ENCODE peak calls at places on chromosome 6, in ten cellular contexts. One of them, this sample, is unnamed.

GRCh38 chr6:14165091-14165490 is 47.5 kb downstream of the CD83 start:
- DNase-seq in heart left ventricle: no peak
- DNase-seq in tibial nerve: no peak
- DNase-seq in endothelial cell of umbilical vein: no peak
- DNase-seq in ovary: no peak
- DNase-seq in K562: no peak
- DNase-seq in uterus: no peak
- DNase-seq in transverse colon: no peak
- DNase-seq in body of pancreas: no peak
- DNase-seq in A549: no peak
- DNase-seq in this sample: no peak

GRCh38 chr6:112030965-112031660 is 22.8 kb upstream of the CCN6 start:
- DNase-seq in heart left ventricle: no peak
- DNase-seq in tibial nerve: no peak
- DNase-seq in endothelial cell of umbilical vein: no peak
- DNase-seq in ovary: no peak
- DNase-seq in K562: no peak
- DNase-seq in uterus: no peak
- DNase-seq in transverse colon: no peak
- DNase-seq in body of pancreas: no peak
- DNase-seq in A549: no peak
- DNase-seq in this sample: no peak

GRCh38 chr6:24689964-24690363 is 23.1 kb downstream of the ACOT13 start:
- DNase-seq in heart left ventricle: no peak
- DNase-seq in tibial nerve: no peak
- DNase-seq in endothelial cell of umbilical vein: no peak
- DNase-seq in ovary: no peak
- DNase-seq in K562: no peak
- DNase-seq in uterus: no peak
- DNase-seq in transverse colon: no peak
- DNase-seq in body of pancreas: no peak
- DNase-seq in A549: no peak
- DNase-seq in this sample: no peak

GRCh38 chr6:142926494-142927273 is 18.3 kb downstream of the HIVEP2 start:
- DNase-seq in heart left ventricle: peak
- DNase-seq in tibial nerve: peak
- DNase-seq in endothelial cell of umbilical vein: peak
- DNase-seq in ovary: peak
- DNase-seq in K562: peak
- DNase-seq in uterus: peak
- DNase-seq in transverse colon: peak
- DNase-seq in body of pancreas: peak
- DNase-seq in A549: peak
- DNase-seq in this sample: peak

GRCh38 chr6:130326496-130326895 is 39.3 kb upstream of the TMEM200A start:
- DNase-seq in heart left ventricle: no peak
- DNase-seq in tibial nerve: no peak
- DNase-seq in endothelial cell of umbilical vein: no peak
- DNase-seq in ovary: no peak
- DNase-seq in K562: no peak
- DNase-seq in uterus: no peak
- DNase-seq in transverse colon: no peak
- DNase-seq in body of pancreas: no peak
- DNase-seq in A549: no peak
- DNase-seq in this sample: no peak

GRCh38 chr6:122429328-122429727 is 29.9 kb downstream of the HSF2 start:
- DNase-seq in heart left ventricle: no peak
- DNase-seq in tibial nerve: no peak
- DNase-seq in endothelial cell of umbilical vein: no peak
- DNase-seq in ovary: no peak
- DNase-seq in K562: no peak
- DNase-seq in uterus: no peak
- DNase-seq in transverse colon: no peak
- DNase-seq in body of pancreas: no peak
- DNase-seq in A549: no peak
- DNase-seq in this sample: no peak

GRCh38 chr6:109515781-109516409 is 32.9 kb upstream of the ZBTB24 start:
- DNase-seq in heart left ventricle: no peak
- DNase-seq in tibial nerve: no peak
- DNase-seq in endothelial cell of umbilical vein: no peak
- DNase-seq in ovary: no peak
- DNase-seq in K562: no peak
- DNase-seq in uterus: no peak
- DNase-seq in transverse colon: no peak
- DNase-seq in body of pancreas: no peak
- DNase-seq in A549: no peak
- DNase-seq in this sample: no peak

GRCh38 chr6:5665173-5665572 is 341.6 kb downstream of the NRN1 start:
- DNase-seq in heart left ventricle: no peak
- DNase-seq in tibial nerve: no peak
- DNase-seq in endothelial cell of umbilical vein: no peak
- DNase-seq in ovary: no peak
- DNase-seq in K562: no peak
- DNase-seq in uterus: no peak
- DNase-seq in transverse colon: no peak
- DNase-seq in body of pancreas: no peak
- DNase-seq in A549: no peak
- DNase-seq in this sample: no peak

GRCh38 chr6:165842291-165842936 is 179.4 kb upstream of the PDE10A start:
- DNase-seq in heart left ventricle: no peak
- DNase-seq in tibial nerve: no peak
- DNase-seq in endothelial cell of umbilical vein: no peak
- DNase-seq in ovary: no peak
- DNase-seq in K562: no peak
- DNase-seq in uterus: no peak
- DNase-seq in transverse colon: no peak
- DNase-seq in body of pancreas: no peak
- DNase-seq in A549: no peak
- DNase-seq in this sample: no peak

GRCh38 chr6:124622351-124622750 is 339.9 kb upstream of the RNF217 start:
- DNase-seq in heart left ventricle: no peak
- DNase-seq in tibial nerve: no peak
- DNase-seq in endothelial cell of umbilical vein: no peak
- DNase-seq in ovary: no peak
- DNase-seq in K562: no peak
- DNase-seq in uterus: no peak
- DNase-seq in transverse colon: no peak
- DNase-seq in body of pancreas: no peak
- DNase-seq in A549: no peak
- DNase-seq in this sample: no peak

GRCh38 chr6:42374027-42374669 is 77.6 kb downstream of the TRERF1 start:
- DNase-seq in heart left ventricle: no peak
- DNase-seq in tibial nerve: no peak
- DNase-seq in endothelial cell of umbilical vein: no peak
- DNase-seq in ovary: no peak
- DNase-seq in K562: no peak
- DNase-seq in uterus: no peak
- DNase-seq in transverse colon: no peak
- DNase-seq in body of pancreas: no peak
- DNase-seq in A549: no peak
- DNase-seq in this sample: no peak

GRCh38 chr6:163970846-163971564 is 556.5 kb downstream of the QKI start:
- DNase-seq in heart left ventricle: no peak
- DNase-seq in tibial nerve: no peak
- DNase-seq in endothelial cell of umbilical vein: no peak
- DNase-seq in ovary: no peak
- DNase-seq in K562: no peak
- DNase-seq in uterus: no peak
- DNase-seq in transverse colon: no peak
- DNase-seq in body of pancreas: no peak
- DNase-seq in A549: no peak
- DNase-seq in this sample: no peak

GRCh38 chr6:72864236-72864635 is 242.4 kb downstream of the KCNQ5 start:
- DNase-seq in heart left ventricle: no peak
- DNase-seq in tibial nerve: no peak
- DNase-seq in endothelial cell of umbilical vein: no peak
- DNase-seq in ovary: no peak
- DNase-seq in K562: no peak
- DNase-seq in uterus: no peak
- DNase-seq in transverse colon: no peak
- DNase-seq in body of pancreas: no peak
- DNase-seq in A549: no peak
- DNase-seq in this sample: no peak

GRCh38 chr6:159941286-159942113 is 27.4 kb upstream of the IGF2R start:
- DNase-seq in heart left ventricle: no peak
- DNase-seq in tibial nerve: no peak
- DNase-seq in endothelial cell of umbilical vein: no peak
- DNase-seq in ovary: no peak
- DNase-seq in K562: peak
- DNase-seq in uterus: no peak
- DNase-seq in transverse colon: no peak
- DNase-seq in body of pancreas: no peak
- DNase-seq in A549: peak
- DNase-seq in this sample: no peak

GRCh38 chr6:36357872-36358234 is 21.2 kb upstream of the BNIP5 start:
- DNase-seq in heart left ventricle: no peak
- DNase-seq in tibial nerve: no peak
- DNase-seq in endothelial cell of umbilical vein: no peak
- DNase-seq in ovary: no peak
- DNase-seq in K562: no peak
- DNase-seq in uterus: no peak
- DNase-seq in transverse colon: no peak
- DNase-seq in body of pancreas: no peak
- DNase-seq in A549: no peak
- DNase-seq in this sample: no peak
- TF ChIP-seq POLR2A in heart left ventricle: no peak
- TF ChIP-seq POLR2A in tibial nerve: no peak
- TF ChIP-seq POLR2A in endothelial cell of umbilical vein: no peak
- TF ChIP-seq POLR2A in ovary: no peak
- TF ChIP-seq POLR2A in K562: no peak
- TF ChIP-seq POLR2A in uterus: no peak
- TF ChIP-seq POLR2A in transverse colon: no peak
- TF ChIP-seq POLR2A in body of pancreas: no peak
- TF ChIP-seq POLR2A in A549: no peak
- TF ChIP-seq POLR2A in this sample: no peak

DNA sequence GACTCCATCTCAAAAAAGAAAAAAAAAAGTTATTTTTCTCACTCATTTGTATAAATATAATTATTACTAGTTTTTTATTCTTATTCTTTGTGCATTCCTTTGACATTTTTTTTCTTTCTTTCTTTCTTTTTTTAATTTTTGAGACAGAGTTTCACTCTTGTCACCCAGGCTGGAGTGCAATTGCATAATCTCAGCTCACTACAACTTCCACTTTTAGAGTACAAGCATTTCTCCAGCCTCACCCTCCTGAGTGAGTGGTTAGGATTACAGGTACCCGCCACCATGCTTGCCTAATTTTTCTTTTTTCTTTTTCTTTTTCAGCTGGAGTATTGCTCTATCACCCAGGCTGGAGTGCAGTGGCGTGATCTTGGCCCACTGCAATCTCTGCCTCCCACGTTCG is 51.4 kb upstream of the JARID2 start:
- DNase-seq in heart left ventricle: no peak
- DNase-seq in tibial nerve: no peak
- DNase-seq in endothelial cell of umbilical vein: no peak
- DNase-seq in ovary: no peak
- DNase-seq in K562: no peak
- DNase-seq in uterus: no peak
- DNase-seq in transverse colon: no peak
- DNase-seq in body of pancreas: no peak
- DNase-seq in A549: no peak
- DNase-seq in this sample: no peak
- TF ChIP-seq CTCF in heart left ventricle: no peak
- TF ChIP-seq CTCF in tibial nerve: no peak
- TF ChIP-seq CTCF in endothelial cell of umbilical vein: no peak
- TF ChIP-seq CTCF in ovary: no peak
- TF ChIP-seq CTCF in K562: no peak
- TF ChIP-seq CTCF in uterus: no peak
- TF ChIP-seq CTCF in transverse colon: no peak
- TF ChIP-seq CTCF in body of pancreas: no peak
- TF ChIP-seq CTCF in A549: no peak
- TF ChIP-seq CTCF in this sample: no peak

DNA sequence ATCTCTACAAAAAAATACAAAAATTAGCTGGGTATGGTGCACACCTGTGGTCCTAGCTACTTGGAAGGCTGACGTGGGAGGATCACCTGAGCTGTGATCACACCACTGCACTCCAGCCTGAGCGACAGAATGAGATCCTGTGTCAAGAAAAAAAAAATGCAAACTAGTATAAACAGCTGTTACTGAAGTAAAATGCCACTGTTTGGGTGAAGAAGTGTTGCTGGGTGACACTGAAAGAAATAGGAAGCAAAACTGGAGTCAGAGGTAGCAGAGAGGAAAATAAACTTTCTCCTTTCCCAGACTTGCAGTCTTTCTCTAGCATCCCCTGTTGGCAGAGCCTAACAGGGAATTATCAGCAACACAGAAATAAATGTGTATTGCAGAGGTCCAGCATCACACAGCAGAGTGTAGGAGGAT is 241.2 kb upstream of the PREP start:
- DNase-seq in heart left ventricle: no peak
- DNase-seq in tibial nerve: no peak
- DNase-seq in endothelial cell of umbilical vein: no peak
- DNase-seq in ovary: no peak
- DNase-seq in K562: no peak
- DNase-seq in uterus: no peak
- DNase-seq in transverse colon: no peak
- DNase-seq in body of pancreas: no peak
- DNase-seq in A549: no peak
- DNase-seq in this sample: no peak
- H3K27ac ChIP-seq in heart left ventricle: no peak
- H3K27ac ChIP-seq in tibial nerve: no peak
- H3K27ac ChIP-seq in endothelial cell of umbilical vein: no peak
- H3K27ac ChIP-seq in ovary: no peak
- H3K27ac ChIP-seq in K562: no peak
- H3K27ac ChIP-seq in uterus: no peak
- H3K27ac ChIP-seq in transverse colon: no peak
- H3K27ac ChIP-seq in body of pancreas: no peak
- H3K27ac ChIP-seq in A549: no peak
- H3K27ac ChIP-seq in this sample: no peak

DNA sequence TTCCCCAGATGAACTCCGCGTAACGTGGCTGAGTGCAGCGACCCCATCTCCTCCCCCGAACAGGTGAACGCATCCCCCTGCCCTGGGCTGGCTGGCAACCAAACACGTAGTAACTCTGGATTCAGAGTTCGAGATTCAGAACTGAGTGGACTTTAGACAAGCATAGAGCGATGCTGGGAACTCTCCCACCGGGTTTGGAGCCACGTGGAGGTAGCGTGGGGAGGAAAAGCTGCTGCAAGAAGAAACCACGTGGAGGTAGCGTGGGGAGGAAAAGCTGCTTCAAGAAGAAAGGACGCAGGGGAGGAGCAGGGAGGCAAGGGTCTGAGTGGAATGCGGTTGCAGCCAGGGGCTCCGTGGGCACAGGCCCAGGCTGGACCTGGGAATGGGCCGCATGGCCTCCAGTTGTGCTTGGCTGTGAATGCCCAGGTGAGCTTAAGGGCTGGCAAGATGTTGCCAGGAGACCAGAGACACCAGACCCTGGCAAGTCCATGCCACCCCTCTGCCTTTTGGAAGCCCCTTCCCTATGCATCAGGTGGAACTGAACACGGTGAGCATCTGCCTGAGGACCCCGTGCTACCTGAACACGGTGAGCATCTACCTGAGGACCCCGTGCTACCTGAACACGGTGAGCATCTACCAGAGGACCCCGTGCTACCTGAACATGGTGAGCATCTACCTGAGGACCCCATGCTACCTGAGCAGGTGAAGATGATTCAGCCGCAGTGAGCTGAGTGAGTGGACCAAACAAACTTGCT is 118.0 kb upstream of the FRMD1 start:
- DNase-seq in heart left ventricle: no peak
- DNase-seq in tibial nerve: no peak
- DNase-seq in endothelial cell of umbilical vein: no peak
- DNase-seq in ovary: no peak
- DNase-seq in K562: no peak
- DNase-seq in uterus: no peak
- DNase-seq in transverse colon: no peak
- DNase-seq in body of pancreas: no peak
- DNase-seq in A549: no peak
- DNase-seq in this sample: no peak
- TF ChIP-seq POLR2A in heart left ventricle: no peak
- TF ChIP-seq POLR2A in tibial nerve: no peak
- TF ChIP-seq POLR2A in endothelial cell of umbilical vein: no peak
- TF ChIP-seq POLR2A in ovary: no peak
- TF ChIP-seq POLR2A in K562: no peak
- TF ChIP-seq POLR2A in uterus: no peak
- TF ChIP-seq POLR2A in transverse colon: no peak
- TF ChIP-seq POLR2A in body of pancreas: no peak
- TF ChIP-seq POLR2A in A549: no peak
- TF ChIP-seq POLR2A in this sample: no peak

This sample was measured in adrenal gland.